ENCODE peak calls at places on chromosomes 2 and 18, in five cellular contexts. R is K562, L is H1, U is GM12878, Y is HepG2. T is an unnamed sample.

GRCh38 chr18:43571078-43571689 is 293.9 kb upstream of the SYT4 start:
- DNase-seq in U (no peak), L (peak), R (peak), Y (peak), T (no peak)

GRCh38 chr2:237725661-237726060 is 72.9 kb upstream of the RBM44 start:
- DNase-seq in U (no peak), L (no peak), Y (peak), R (no peak), T (no peak)

GRCh38 chr2:28552045-28552823 is 56.4 kb downstream of the PLB1 start:
- DNase-seq in U (no peak), R (no peak), L (no peak), Y (no peak), T (no peak)

GRCh38 chr2:68925298-68925885 is 27.3 kb downstream of the GKN2 start:
- DNase-seq in U (peak), Y (peak), R (peak), L (no peak), T (peak)

GRCh38 chr18:35463050-35463449 is 34.7 kb downstream of the INO80C start:
- DNase-seq in L (no peak), U (no peak), R (peak), Y (no peak), T (no peak)

GRCh38 chr2:33452545-33452944 is 23.9 kb upstream of the RASGRP3 start:
- DNase-seq in Y (no peak), L (no peak), R (no peak), U (no peak), T (no peak)

GRCh38 chr2:121246704-121247255 is 38.2 kb downstream of the TFCP2L1 start:
- DNase-seq in Y (no peak), L (no peak), R (no peak), U (no peak), T (no peak)

GRCh38 chr2:237391140-237391539 is 22.8 kb downstream of the COL6A3 start:
- DNase-seq in Y (no peak), R (no peak), U (no peak), L (no peak), T (no peak)

GRCh38 chr2:109694190-109694589 is 80.0 kb downstream of the SOWAHC start:
- DNase-seq in R (no peak), Y (peak), L (no peak), U (no peak), T (no peak)

GRCh38 chr2:61439241-61440002 is 31.5 kb downstream of the USP34 start:
- DNase-seq in U (no peak), L (no peak), R (no peak), Y (no peak), T (no peak)

GRCh38 chr2:174485763-174486613 is 841 bp downstream of the GPR155 start:
- DNase-seq in R (peak), Y (no peak), U (no peak), L (no peak), T (no peak)

GRCh38 chr2:229868794-229869193 is 53.0 kb downstream of the TRIP12 start:
- DNase-seq in U (no peak), Y (no peak), L (no peak), R (no peak), T (no peak)

GRCh38 chr2:16746833-16747232 is 81.2 kb upstream of the CYRIA start:
- DNase-seq in Y (no peak), R (peak), L (no peak), U (no peak), T (no peak)

GRCh38 chr2:69375494-69376353 is 11.3 kb downstream of the GFPT1 start:
- DNase-seq in Y (no peak), R (peak), U (no peak), L (no peak), T (peak)

GRCh38 chr2:65877331-65877791 is 445.0 kb upstream of the SPRED2 start:
- DNase-seq in L (no peak), U (no peak), Y (no peak), R (no peak), T (no peak)

GRCh38 chr2:110688594-110689091 is 10.8 kb upstream of the BUB1 start:
- DNase-seq in L (peak), Y (no peak), U (no peak), R (no peak), T (no peak)

GRCh38 chr2:207434903-207435302 is 94.9 kb upstream of the CREB1 start:
- DNase-seq in Y (no peak), L (no peak), R (no peak), U (no peak), T (no peak)

GRCh38 chr2:149991576-149991975 is 404.0 kb upstream of the MMADHC start:
- DNase-seq in U (no peak), L (no peak), Y (peak), R (no peak), T (no peak)

GRCh38 chr2:545711-546650 is 131.2 kb downstream of the TMEM18 start:
- DNase-seq in Y (no peak), R (no peak), U (no peak), L (no peak), T (no peak)

GRCh38 chr2:4190548-4190947 is 487.2 kb downstream of the DCDC2C start:
- DNase-seq in U (no peak), L (no peak), R (no peak), Y (no peak), T (no peak)

GRCh38 chr2:240060977-240061591 is 7.8 kb upstream of the OR6B3 start:
- DNase-seq in U (no peak), R (peak), Y (peak), L (no peak), T (peak)

GRCh38 chr18:74718312-74718711 is 120.6 kb downstream of the ZNF407 start:
- DNase-seq in Y (peak), U (no peak), R (no peak), L (no peak), T (no peak)

GRCh38 chr18:74715306-74715705 is 117.6 kb downstream of the ZNF407 start:
- DNase-seq in U (no peak), Y (no peak), L (no peak), R (no peak), T (no peak)

GRCh38 chr18:74714796-74715195 is 117.1 kb downstream of the ZNF407 start:
- DNase-seq in L (no peak), Y (no peak), U (no peak), R (no peak), T (no peak)

GRCh38 chr18:74715865-74716712 is 118.4 kb downstream of the ZNF407 start:
- DNase-seq in Y (peak), U (no peak), R (no peak), L (no peak), T (no peak)
- H3K4me3 ChIP-seq in Y (peak), U (no peak), R (no peak), L (no peak), T (no peak)

DNA sequence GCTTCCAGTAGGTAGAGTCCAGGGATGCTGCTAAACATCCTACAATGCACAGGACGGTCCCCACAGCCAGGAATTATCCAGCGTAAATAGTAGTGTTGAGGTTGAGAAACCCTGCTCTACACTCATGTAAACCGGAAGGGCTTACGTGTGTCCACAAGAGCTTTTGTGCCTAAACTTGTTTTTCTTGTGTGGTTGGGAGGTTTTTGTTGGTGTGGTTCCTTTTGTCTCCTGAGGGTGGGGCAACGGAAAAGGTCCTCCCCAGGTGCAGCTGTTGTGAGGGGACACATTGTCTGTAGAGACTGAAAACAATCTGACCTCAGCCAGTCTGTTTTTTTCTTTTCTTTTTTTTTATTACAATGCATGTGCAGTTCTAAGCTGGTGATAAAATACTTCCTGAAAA is 72.7 kb upstream of the MGAT5 start:
- DNase-seq in Y (no peak), R (no peak), L (no peak), U (peak), T (no peak)
- TF ChIP-seq CEBPB in Y (no peak), R (no peak), L (no peak), U (no peak), T (no peak)

GRCh38 chr2:175807031-175807873 is 194.8 kb downstream of the LNPK start:
- DNase-seq in U (no peak), R (no peak), L (no peak), Y (no peak), T (no peak)

GRCh38 chr2:175806570-175806969 is 195.5 kb downstream of the LNPK start:
- DNase-seq in U (no peak), R (no peak), L (no peak), Y (no peak), T (no peak)

GRCh38 chr2:175804130-175804529 is 197.9 kb downstream of the LNPK start:
- DNase-seq in L (no peak), Y (no peak), U (no peak), R (no peak), T (no peak)

GRCh38 chr2:175805442-175806114 is 196.5 kb downstream of the LNPK start:
- DNase-seq in R (peak), U (no peak), Y (no peak), L (no peak), T (no peak)

GRCh38 chr2:175806115-175806470 is 196.0 kb downstream of the LNPK start:
- DNase-seq in U (no peak), L (no peak), Y (no peak), R (no peak), T (no peak)
- TF ChIP-seq ATF3 in U (no peak), L (no peak), Y (no peak), R (no peak), T (no peak)

DNA sequence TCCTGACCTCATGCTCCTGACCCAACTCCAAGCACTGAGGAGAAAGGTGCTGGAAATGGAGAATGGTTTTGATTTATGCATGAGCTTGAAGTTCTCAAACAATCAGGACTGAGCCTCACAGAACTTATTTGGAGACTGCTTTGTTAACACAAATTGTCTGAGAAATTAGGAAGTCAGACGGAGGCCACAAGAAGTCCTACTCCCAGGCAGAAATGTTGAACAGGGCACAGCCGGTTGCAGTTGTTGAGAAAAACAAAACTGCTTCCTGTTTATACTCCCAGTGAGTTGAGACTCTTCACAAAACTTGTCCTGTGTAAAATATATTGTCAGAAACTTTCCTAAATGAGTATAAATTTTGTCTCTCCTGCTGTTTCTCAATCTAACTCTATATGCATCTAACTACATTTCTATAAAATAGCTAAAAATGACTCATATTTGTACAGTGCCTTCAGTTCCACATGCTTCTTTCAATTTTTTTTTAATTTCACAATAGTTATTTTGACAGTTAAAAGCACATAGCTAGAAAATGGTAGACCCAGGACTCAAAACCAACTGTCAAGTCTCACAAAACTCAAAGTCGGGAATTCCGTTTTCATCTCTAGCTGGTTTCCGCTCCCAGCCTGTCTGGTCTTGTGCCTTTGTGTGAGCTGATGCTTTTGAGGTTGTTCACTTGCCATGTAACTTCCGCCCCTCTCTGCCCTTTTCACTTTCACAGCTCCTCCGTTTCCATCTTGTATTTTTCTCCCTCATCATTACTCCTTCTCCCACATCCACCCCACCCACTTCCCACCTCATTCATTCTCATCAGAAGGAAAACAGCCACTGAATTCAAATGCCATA is 215.1 kb downstream of the SUCLG1 start:
- DNase-seq in R (no peak), U (no peak), L (no peak), Y (no peak), T (no peak)
- H3K4me3 ChIP-seq in R (no peak), U (no peak), L (no peak), Y (no peak), T (no peak)

GRCh38 chr2:47618272-47618552 is 164.7 kb upstream of the MSH6 start:
- DNase-seq in Y (no peak), U (no peak), L (no peak), R (no peak), T (no peak)

GRCh38 chr2:47616506-47616905 is 166.4 kb upstream of the MSH6 start:
- DNase-seq in R (no peak), L (no peak), U (no peak), Y (no peak), T (no peak)

GRCh38 chr2:47617523-47618271 is 165.2 kb upstream of the MSH6 start:
- DNase-seq in R (no peak), L (no peak), U (no peak), Y (no peak), T (no peak)

GRCh38 chr2:47617028-47617427 is 165.9 kb upstream of the MSH6 start:
- DNase-seq in R (no peak), Y (peak), U (no peak), L (no peak), T (no peak)

DNA sequence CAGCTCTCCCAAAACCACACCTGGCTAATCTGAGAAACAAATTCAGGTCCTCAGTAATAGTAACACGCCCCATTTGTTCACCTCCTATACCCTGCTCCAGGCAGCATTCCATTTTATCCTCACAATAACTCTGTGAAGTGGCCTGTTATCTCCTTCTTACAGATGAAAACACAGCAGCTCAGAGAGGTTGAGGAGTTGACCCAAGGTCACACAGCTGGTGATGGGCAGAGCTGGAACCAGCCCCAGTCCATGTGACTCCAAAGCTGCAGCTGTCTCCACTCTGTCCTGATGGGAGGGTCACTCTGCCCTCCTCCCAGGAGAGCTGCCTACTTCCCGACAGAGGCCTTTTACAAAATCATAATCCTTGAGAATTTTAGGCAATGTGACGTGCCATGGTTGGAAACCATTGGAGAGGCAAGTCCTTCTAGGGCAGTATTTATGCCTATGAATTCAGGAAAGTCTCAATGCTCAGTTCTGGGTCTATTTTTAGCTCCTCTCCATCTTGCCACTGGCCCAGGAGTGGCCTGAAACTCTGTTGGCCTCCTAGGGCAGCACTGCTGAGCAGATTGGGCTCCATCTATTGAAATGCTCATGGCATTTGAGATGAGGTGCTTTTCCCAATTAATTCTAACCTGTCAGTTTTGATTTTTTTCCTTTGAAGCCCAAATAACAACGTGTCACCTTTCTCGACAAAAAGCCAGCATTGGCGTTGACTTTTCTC is 162.1 kb upstream of the MSH6 start:
- DNase-seq in U (no peak), L (no peak), R (no peak), Y (no peak), T (no peak)
- TF ChIP-seq CEBPB in U (no peak), L (no peak), R (no peak), Y (no peak), T (no peak)

GRCh38 chr2:29583104-29583503 is 338.3 kb downstream of the ALK start:
- DNase-seq in Y (no peak), L (no peak), U (peak), R (no peak), T (no peak)
- TF ChIP-seq ATF3 in Y (no peak), L (no peak), U (no peak), R (no peak), T (no peak)